ENCODE peak calls at places on chromosomes 13 and 19, in nine cellular contexts. One of them, this sample, is unnamed.
A peak's percentile ranks its signal among the peaks of the same experiment; 100 is the strongest.

GRCh38 chr13:78999494-78999893 is 340.5 kb upstream of the OBI1 start:
- DNase-seq in spleen: no peak
- DNase-seq in thoracic aorta: no peak
- DNase-seq in PC-3: no peak
- DNase-seq in CD8-positive, alpha-beta memory T cell: no peak
- DNase-seq in esophagus squamous epithelium: no peak
- DNase-seq in A673: no peak
- DNase-seq in stomach: no peak
- DNase-seq in ascending aorta: no peak
- DNase-seq in this sample: no peak

GRCh38 chr13:51222510-51223283 is 499 bp downstream of the FAM124A start:
- DNase-seq in esophagus squamous epithelium: no peak
- DNase-seq in stomach: no peak
- DNase-seq in A673: peak; percentile 52
- DNase-seq in ascending aorta: no peak
- DNase-seq in PC-3: peak; percentile 5
- DNase-seq in spleen: no peak
- DNase-seq in thoracic aorta: no peak
- DNase-seq in CD8-positive, alpha-beta memory T cell: no peak
- DNase-seq in this sample: no peak

GRCh38 chr13:33367186-33367895 is 81.8 kb upstream of the STARD13 start:
- DNase-seq in CD8-positive, alpha-beta memory T cell: no peak
- DNase-seq in esophagus squamous epithelium: no peak
- DNase-seq in thoracic aorta: no peak
- DNase-seq in spleen: no peak
- DNase-seq in stomach: no peak
- DNase-seq in ascending aorta: no peak
- DNase-seq in PC-3: no peak
- DNase-seq in A673: no peak
- DNase-seq in this sample: no peak

GRCh38 chr19:44303305-44303704 is 1.5 kb downstream of the ZNF235 start:
- DNase-seq in thoracic aorta: no peak
- DNase-seq in CD8-positive, alpha-beta memory T cell: no peak
- DNase-seq in ascending aorta: no peak
- DNase-seq in stomach: no peak
- DNase-seq in spleen: no peak
- DNase-seq in A673: no peak
- DNase-seq in esophagus squamous epithelium: no peak
- DNase-seq in PC-3: peak; percentile 12
- DNase-seq in this sample: no peak

GRCh38 chr13:113187263-113187669 is 21.2 kb downstream of the PCID2 start:
- DNase-seq in ascending aorta: peak; percentile 33
- DNase-seq in spleen: no peak
- DNase-seq in stomach: peak; percentile 72
- DNase-seq in esophagus squamous epithelium: peak; percentile 15
- DNase-seq in CD8-positive, alpha-beta memory T cell: no peak
- DNase-seq in thoracic aorta: peak; percentile 57
- DNase-seq in A673: peak; percentile 96
- DNase-seq in PC-3: peak; percentile 98
- DNase-seq in this sample: peak; percentile 87

GRCh38 chr13:96726651-96727050 is 267.6 kb downstream of the OXGR1 start:
- DNase-seq in esophagus squamous epithelium: no peak
- DNase-seq in spleen: no peak
- DNase-seq in ascending aorta: no peak
- DNase-seq in CD8-positive, alpha-beta memory T cell: no peak
- DNase-seq in thoracic aorta: no peak
- DNase-seq in A673: no peak
- DNase-seq in PC-3: no peak
- DNase-seq in stomach: no peak
- DNase-seq in this sample: no peak

GRCh38 chr19:51188227-51188559 is 36.7 kb upstream of the CD33 start:
- DNase-seq in ascending aorta: no peak
- DNase-seq in spleen: no peak
- DNase-seq in esophagus squamous epithelium: no peak
- DNase-seq in stomach: no peak
- DNase-seq in PC-3: no peak
- DNase-seq in CD8-positive, alpha-beta memory T cell: no peak
- DNase-seq in thoracic aorta: no peak
- DNase-seq in A673: no peak
- DNase-seq in this sample: no peak

GRCh38 chr19:890831-891230 is 2.2 kb downstream of the MED16 start:
- DNase-seq in esophagus squamous epithelium: no peak
- DNase-seq in A673: no peak
- DNase-seq in CD8-positive, alpha-beta memory T cell: no peak
- DNase-seq in thoracic aorta: no peak
- DNase-seq in spleen: no peak
- DNase-seq in stomach: no peak
- DNase-seq in PC-3: no peak
- DNase-seq in ascending aorta: no peak
- DNase-seq in this sample: no peak

GRCh38 chr13:30395192-30396158 is 26.8 kb upstream of the UBE2L5 start:
- DNase-seq in thoracic aorta: peak; percentile 75
- DNase-seq in CD8-positive, alpha-beta memory T cell: peak; percentile 85
- DNase-seq in ascending aorta: peak; percentile 85
- DNase-seq in PC-3: peak; percentile 79
- DNase-seq in stomach: peak; percentile 97
- DNase-seq in spleen: peak; percentile 97
- DNase-seq in esophagus squamous epithelium: peak; percentile 82
- DNase-seq in A673: peak; percentile 91
- DNase-seq in this sample: peak; percentile 86

GRCh38 chr13:84315527-84315926 is 433.3 kb upstream of the SLITRK1 start:
- DNase-seq in thoracic aorta: no peak
- DNase-seq in spleen: no peak
- DNase-seq in esophagus squamous epithelium: no peak
- DNase-seq in ascending aorta: no peak
- DNase-seq in PC-3: no peak
- DNase-seq in A673: no peak
- DNase-seq in CD8-positive, alpha-beta memory T cell: no peak
- DNase-seq in stomach: no peak
- DNase-seq in this sample: no peak

GRCh38 chr13:21537105-21537504 is 66.9 kb downstream of the MICU2 start:
- DNase-seq in spleen: no peak
- DNase-seq in esophagus squamous epithelium: no peak
- DNase-seq in stomach: no peak
- DNase-seq in PC-3: no peak
- DNase-seq in A673: no peak
- DNase-seq in ascending aorta: no peak
- DNase-seq in thoracic aorta: no peak
- DNase-seq in CD8-positive, alpha-beta memory T cell: no peak
- DNase-seq in this sample: no peak

GRCh38 chr19:14775855-14776254 is 2.5 kb downstream of the ADGRE2 start:
- DNase-seq in CD8-positive, alpha-beta memory T cell: no peak
- DNase-seq in A673: no peak
- DNase-seq in PC-3: no peak
- DNase-seq in ascending aorta: no peak
- DNase-seq in thoracic aorta: no peak
- DNase-seq in stomach: peak; percentile 30
- DNase-seq in esophagus squamous epithelium: no peak
- DNase-seq in spleen: peak; percentile 88
- DNase-seq in this sample: peak; percentile 25

GRCh38 chr19:49882643-49883042 is 5.1 kb downstream of the TBC1D17 start:
- DNase-seq in spleen: no peak
- DNase-seq in esophagus squamous epithelium: no peak
- DNase-seq in A673: no peak
- DNase-seq in stomach: no peak
- DNase-seq in CD8-positive, alpha-beta memory T cell: no peak
- DNase-seq in thoracic aorta: no peak
- DNase-seq in ascending aorta: no peak
- DNase-seq in PC-3: no peak
- DNase-seq in this sample: no peak

GRCh38 chr19:6705931-6706632 is 14.4 kb downstream of the C3 start:
- DNase-seq in spleen: peak; percentile 19
- DNase-seq in CD8-positive, alpha-beta memory T cell: no peak
- DNase-seq in thoracic aorta: no peak
- DNase-seq in A673: no peak
- DNase-seq in esophagus squamous epithelium: no peak
- DNase-seq in ascending aorta: no peak
- DNase-seq in stomach: no peak
- DNase-seq in PC-3: no peak
- DNase-seq in this sample: no peak

GRCh38 chr13:24737042-24737441 is 26.9 kb upstream of the RNF17 start:
- DNase-seq in PC-3: no peak
- DNase-seq in A673: no peak
- DNase-seq in CD8-positive, alpha-beta memory T cell: no peak
- DNase-seq in spleen: no peak
- DNase-seq in thoracic aorta: no peak
- DNase-seq in esophagus squamous epithelium: no peak
- DNase-seq in ascending aorta: no peak
- DNase-seq in stomach: no peak
- DNase-seq in this sample: no peak

GRCh38 chr13:80458546-80458945 is 117.6 kb upstream of the SPRY2 start:
- DNase-seq in CD8-positive, alpha-beta memory T cell: no peak
- DNase-seq in spleen: no peak
- DNase-seq in stomach: no peak
- DNase-seq in thoracic aorta: no peak
- DNase-seq in esophagus squamous epithelium: no peak
- DNase-seq in ascending aorta: no peak
- DNase-seq in PC-3: no peak
- DNase-seq in A673: peak; percentile 46
- DNase-seq in this sample: no peak

GRCh38 chr19:55091955-55092354 is 16.3 kb downstream of the EPS8L1 start:
- DNase-seq in A673: no peak
- DNase-seq in PC-3: no peak
- DNase-seq in thoracic aorta: no peak
- DNase-seq in esophagus squamous epithelium: no peak
- DNase-seq in CD8-positive, alpha-beta memory T cell: peak; percentile 40
- DNase-seq in ascending aorta: no peak
- DNase-seq in stomach: no peak
- DNase-seq in spleen: no peak
- DNase-seq in this sample: no peak

GRCh38 chr13:110572778-110573118 is 11.2 kb upstream of the RAB20 start:
- DNase-seq in ascending aorta: no peak
- DNase-seq in PC-3: no peak
- DNase-seq in spleen: no peak
- DNase-seq in esophagus squamous epithelium: no peak
- DNase-seq in stomach: no peak
- DNase-seq in CD8-positive, alpha-beta memory T cell: no peak
- DNase-seq in thoracic aorta: no peak
- DNase-seq in A673: no peak
- DNase-seq in this sample: no peak

GRCh38 chr19:34360354-34360909 is 4.6 kb upstream of the GPI start:
- DNase-seq in PC-3: no peak
- DNase-seq in stomach: no peak
- DNase-seq in ascending aorta: no peak
- DNase-seq in esophagus squamous epithelium: no peak
- DNase-seq in spleen: no peak
- DNase-seq in A673: no peak
- DNase-seq in thoracic aorta: no peak
- DNase-seq in CD8-positive, alpha-beta memory T cell: no peak
- DNase-seq in this sample: no peak

GRCh38 chr19:34357431-34357830 is 7.6 kb upstream of the GPI start:
- DNase-seq in stomach: no peak
- DNase-seq in ascending aorta: no peak
- DNase-seq in A673: no peak
- DNase-seq in spleen: no peak
- DNase-seq in thoracic aorta: no peak
- DNase-seq in CD8-positive, alpha-beta memory T cell: no peak
- DNase-seq in esophagus squamous epithelium: no peak
- DNase-seq in PC-3: no peak
- DNase-seq in this sample: no peak

GRCh38 chr19:34362679-34363069 is 2.3 kb upstream of the GPI start:
- DNase-seq in A673: no peak
- DNase-seq in esophagus squamous epithelium: no peak
- DNase-seq in ascending aorta: no peak
- DNase-seq in PC-3: no peak
- DNase-seq in thoracic aorta: no peak
- DNase-seq in CD8-positive, alpha-beta memory T cell: no peak
- DNase-seq in stomach: no peak
- DNase-seq in spleen: no peak
- DNase-seq in this sample: no peak

GRCh38 chr19:34359140-34359953 is 5.6 kb upstream of the GPI start:
- DNase-seq in esophagus squamous epithelium: peak; percentile 86
- DNase-seq in spleen: peak; percentile 99
- DNase-seq in CD8-positive, alpha-beta memory T cell: peak; percentile 97
- DNase-seq in thoracic aorta: peak; percentile 83
- DNase-seq in ascending aorta: peak; percentile 91
- DNase-seq in stomach: peak; percentile 97
- DNase-seq in PC-3: peak; percentile 96
- DNase-seq in A673: peak; percentile 98
- DNase-seq in this sample: peak; percentile 97

GRCh38 chr19:34359954-34360315 is 5.1 kb upstream of the GPI start:
- DNase-seq in CD8-positive, alpha-beta memory T cell: no peak
- DNase-seq in ascending aorta: no peak
- DNase-seq in stomach: no peak
- DNase-seq in esophagus squamous epithelium: no peak
- DNase-seq in thoracic aorta: no peak
- DNase-seq in spleen: no peak
- DNase-seq in A673: no peak
- DNase-seq in PC-3: no peak
- DNase-seq in this sample: no peak
- H3K4me3 ChIP-seq in CD8-positive, alpha-beta memory T cell: peak overlapping the region; percentile 67
- H3K4me3 ChIP-seq in ascending aorta: peak overlapping the region; percentile 50
- H3K4me3 ChIP-seq in stomach: peak overlapping the region; percentile 40
- H3K4me3 ChIP-seq in esophagus squamous epithelium: peak overlapping the region; percentile 23
- H3K4me3 ChIP-seq in thoracic aorta: peak overlapping the region; percentile 71
- H3K4me3 ChIP-seq in spleen: peak overlapping the region; percentile 12
- H3K4me3 ChIP-seq in A673: peak overlapping the region; percentile 40
- H3K4me3 ChIP-seq in PC-3: peak overlapping the region; percentile 59
- H3K4me3 ChIP-seq in this sample: peak overlapping the region; percentile 62

DNA sequence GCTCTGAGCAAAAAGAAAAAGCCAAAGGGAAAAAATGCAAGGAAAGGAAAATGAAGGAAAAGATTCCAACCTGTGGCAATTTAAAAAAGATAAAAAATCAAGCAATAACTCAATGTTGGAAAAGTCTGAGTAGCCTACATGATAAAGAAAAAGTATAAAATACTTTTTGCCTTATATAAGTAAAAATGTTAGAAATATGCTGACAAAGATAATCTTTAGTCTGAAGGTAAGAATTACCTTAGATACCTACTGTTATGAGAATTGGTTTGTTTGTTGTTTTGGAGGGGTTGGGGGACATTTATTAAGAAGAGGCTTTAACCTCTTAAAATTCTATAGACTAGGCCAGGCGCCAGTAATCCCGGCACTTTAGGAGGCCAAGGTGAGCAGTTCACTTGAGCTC is 29.7 kb upstream of the CPB2 start:
- DNase-seq in A673: no peak
- DNase-seq in ascending aorta: no peak
- DNase-seq in spleen: no peak
- DNase-seq in PC-3: no peak
- DNase-seq in thoracic aorta: no peak
- DNase-seq in CD8-positive, alpha-beta memory T cell: no peak
- DNase-seq in esophagus squamous epithelium: no peak
- DNase-seq in stomach: no peak
- DNase-seq in this sample: no peak
- H3K27ac ChIP-seq in A673: no peak overlapping the region
- H3K27ac ChIP-seq in ascending aorta: no peak overlapping the region
- H3K27ac ChIP-seq in spleen: no peak overlapping the region
- H3K27ac ChIP-seq in PC-3: peak overlapping the region; percentile 68
- H3K27ac ChIP-seq in thoracic aorta: no peak overlapping the region
- H3K27ac ChIP-seq in CD8-positive, alpha-beta memory T cell: no peak overlapping the region
- H3K27ac ChIP-seq in esophagus squamous epithelium: no peak overlapping the region
- H3K27ac ChIP-seq in stomach: peak overlapping the region; percentile 75
- H3K27ac ChIP-seq in this sample: no peak overlapping the region

GRCh38 chr19:48498922-48499321 is 12.7 kb downstream of the LMTK3 start:
- DNase-seq in stomach: no peak
- DNase-seq in PC-3: no peak
- DNase-seq in esophagus squamous epithelium: no peak
- DNase-seq in ascending aorta: no peak
- DNase-seq in thoracic aorta: no peak
- DNase-seq in spleen: no peak
- DNase-seq in A673: no peak
- DNase-seq in CD8-positive, alpha-beta memory T cell: no peak
- DNase-seq in this sample: no peak
- H3K4me1 ChIP-seq in stomach: peaks cover 66% of the 10 kb centered on the region
- H3K4me1 ChIP-seq in PC-3: peaks cover 12% of the 10 kb centered on the region
- H3K4me1 ChIP-seq in esophagus squamous epithelium: peaks cover 83% of the 10 kb centered on the region
- H3K4me1 ChIP-seq in ascending aorta: no peaks in the 10 kb centered on the region
- H3K4me1 ChIP-seq in thoracic aorta: peaks cover 6% of the 10 kb centered on the region
- H3K4me1 ChIP-seq in spleen: peaks cover 17% of the 10 kb centered on the region
- H3K4me1 ChIP-seq in A673: peaks cover 30% of the 10 kb centered on the region
- H3K4me1 ChIP-seq in CD8-positive, alpha-beta memory T cell: peaks cover 13% of the 10 kb centered on the region
- H3K4me1 ChIP-seq in this sample: peaks cover 24% of the 10 kb centered on the region

GRCh38 chr13:109140777-109141354 is 511.5 kb downstream of the MYO16 start:
- DNase-seq in A673: no peak
- DNase-seq in spleen: no peak
- DNase-seq in CD8-positive, alpha-beta memory T cell: no peak
- DNase-seq in stomach: no peak
- DNase-seq in ascending aorta: no peak
- DNase-seq in thoracic aorta: no peak
- DNase-seq in esophagus squamous epithelium: no peak
- DNase-seq in PC-3: no peak
- DNase-seq in this sample: no peak
- H3K4me3 ChIP-seq in A673: no peak overlapping the region
- H3K4me3 ChIP-seq in spleen: no peak overlapping the region
- H3K4me3 ChIP-seq in CD8-positive, alpha-beta memory T cell: no peak overlapping the region
- H3K4me3 ChIP-seq in stomach: peak overlapping the region; percentile 31
- H3K4me3 ChIP-seq in ascending aorta: peak overlapping the region; percentile 65
- H3K4me3 ChIP-seq in thoracic aorta: peak overlapping the region; percentile 64
- H3K4me3 ChIP-seq in esophagus squamous epithelium: no peak overlapping the region
- H3K4me3 ChIP-seq in PC-3: no peak overlapping the region
- H3K4me3 ChIP-seq in this sample: peak overlapping the region; percentile 62

This sample was measured in left ventricle myocardium inferior.